ENCODE peak calls at places on chromosome 10, in five cellular contexts. One of them, this sample, is unnamed.

GRCh38 chr10:87763086-87763861 is 54.8 kb downstream of the ATAD1 start:
- DNase-seq in SK-N-SH: no peak
- DNase-seq in GM23338: no peak
- DNase-seq in ureter: no peak
- DNase-seq in stimulated activated CD8-positive, alpha-beta memory T cell treated with anti-CD3 and anti-CD28 coated beads, Interleukin-12 subunit alpha, Interleukin-12 subunit beta, amount 100 ng/mL, for 1 hour: no peak
- DNase-seq in this sample: no peak

GRCh38 chr10:83182076-83182475 is 957.2 kb upstream of the GHITM start:
- DNase-seq in SK-N-SH: no peak
- DNase-seq in GM23338: no peak
- DNase-seq in ureter: no peak
- DNase-seq in stimulated activated CD8-positive, alpha-beta memory T cell treated with anti-CD3 and anti-CD28 coated beads, Interleukin-12 subunit alpha, Interleukin-12 subunit beta, amount 100 ng/mL, for 1 hour: no peak
- DNase-seq in this sample: no peak

GRCh38 chr10:103958996-103959395 is 7.9 kb upstream of the SLK start:
- DNase-seq in SK-N-SH: no peak
- DNase-seq in GM23338: no peak
- DNase-seq in ureter: no peak
- DNase-seq in stimulated activated CD8-positive, alpha-beta memory T cell treated with anti-CD3 and anti-CD28 coated beads, Interleukin-12 subunit alpha, Interleukin-12 subunit beta, amount 100 ng/mL, for 1 hour: no peak
- DNase-seq in this sample: no peak

GRCh38 chr10:101817542-101818118 is 614 bp downstream of the OGA start:
- DNase-seq in SK-N-SH: peak
- DNase-seq in GM23338: peak
- DNase-seq in ureter: peak
- DNase-seq in stimulated activated CD8-positive, alpha-beta memory T cell treated with anti-CD3 and anti-CD28 coated beads, Interleukin-12 subunit alpha, Interleukin-12 subunit beta, amount 100 ng/mL, for 1 hour: no peak
- DNase-seq in this sample: peak

GRCh38 chr10:86961481-86962091 is 3.2 kb downstream of the SNCG start:
- DNase-seq in SK-N-SH: no peak
- DNase-seq in GM23338: no peak
- DNase-seq in ureter: no peak
- DNase-seq in stimulated activated CD8-positive, alpha-beta memory T cell treated with anti-CD3 and anti-CD28 coated beads, Interleukin-12 subunit alpha, Interleukin-12 subunit beta, amount 100 ng/mL, for 1 hour: no peak
- DNase-seq in this sample: no peak

GRCh38 chr10:3774814-3775670 is 10.0 kb downstream of the KLF6 start:
- DNase-seq in SK-N-SH: no peak
- DNase-seq in GM23338: no peak
- DNase-seq in ureter: no peak
- DNase-seq in stimulated activated CD8-positive, alpha-beta memory T cell treated with anti-CD3 and anti-CD28 coated beads, Interleukin-12 subunit alpha, Interleukin-12 subunit beta, amount 100 ng/mL, for 1 hour: no peak
- DNase-seq in this sample: peak

GRCh38 chr10:50508315-50509051 is 115.3 kb downstream of the SGMS1 start:
- DNase-seq in SK-N-SH: no peak
- DNase-seq in GM23338: no peak
- DNase-seq in ureter: no peak
- DNase-seq in stimulated activated CD8-positive, alpha-beta memory T cell treated with anti-CD3 and anti-CD28 coated beads, Interleukin-12 subunit alpha, Interleukin-12 subunit beta, amount 100 ng/mL, for 1 hour: no peak
- DNase-seq in this sample: no peak

GRCh38 chr10:109894516-109894915 is 28.8 kb downstream of the XPNPEP1 start:
- DNase-seq in SK-N-SH: no peak
- DNase-seq in GM23338: no peak
- DNase-seq in ureter: peak
- DNase-seq in stimulated activated CD8-positive, alpha-beta memory T cell treated with anti-CD3 and anti-CD28 coated beads, Interleukin-12 subunit alpha, Interleukin-12 subunit beta, amount 100 ng/mL, for 1 hour: no peak
- DNase-seq in this sample: peak